ENCODE peak calls at places on chromosomes 7 and 10, in four cellular contexts. L, B, C and Q are unnamed samples.

GRCh38 chr7:38105874-38106483 is 72.1 kb upstream of the STARD3NL start:
- DNase-seq in L (peak), B (no peak), C (no peak), Q (peak)

GRCh38 chr7:44257618-44258422 is 57.0 kb downstream of the YKT6 start:
- DNase-seq in C (peak), L (peak), B (peak), Q (peak)

GRCh38 chr10:71397340-71398212 is 856 bp downstream of the CDH23 start:
- DNase-seq in L (no peak), B (peak), C (no peak), Q (no peak)

GRCh38 chr7:106864298-106865081 is 592 bp upstream of the PIK3CG start:
- DNase-seq in C (no peak), B (no peak), L (no peak), Q (no peak)

GRCh38 chr7:24704311-24704710 is 53.0 kb downstream of the GSDME start:
- DNase-seq in L (no peak), B (no peak), C (no peak), Q (no peak)

GRCh38 chr7:154584352-154585252 is 418.3 kb downstream of the PAXIP1 start:
- DNase-seq in B (no peak), L (no peak), C (no peak), Q (no peak)

GRCh38 chr10:93160829-93161228 is 87.1 kb downstream of the CYP26A1 start:
- DNase-seq in B (no peak), C (no peak), L (peak), Q (peak)

GRCh38 chr10:48243487-48243886 is 31.0 kb downstream of the FRMPD2 start:
- DNase-seq in C (no peak), L (no peak), B (no peak), Q (no peak)